ENCODE peak calls at places on chromosomes 13 and 19, in nine cellular contexts. T, L, B, E, S, Y, X, A and Q are unnamed samples.

GRCh38 chr13:98014766-98015165 is 61.3 kb downstream of the IPO5 start:
- DNase-seq in X (no peak), Y (no peak), T (peak), B (peak), A (no peak), L (no peak), E (peak), S (peak), Q (no peak)

GRCh38 chr13:99636306-99636705 is 135.0 kb downstream of the TM9SF2 start:
- DNase-seq in Y (no peak), S (no peak), B (no peak), X (no peak), A (no peak), E (no peak), T (no peak), L (no peak), Q (no peak)

GRCh38 chr13:96214804-96215445 is 125.0 kb downstream of the HS6ST3 start:
- DNase-seq in Y (no peak), T (no peak), L (no peak), E (peak), B (peak), X (no peak), A (no peak), S (peak), Q (no peak)

GRCh38 chr19:36140289-36141038 is 598 bp downstream of the CAPNS1 start:
- DNase-seq in X (no peak), B (peak), Y (no peak), L (peak), T (peak), S (peak), E (peak), A (no peak), Q (peak)

GRCh38 chr13:110412132-110412912 is 105.2 kb downstream of the COL4A2 start:
- DNase-seq in T (peak), Y (peak), A (peak), B (peak), S (peak), X (peak), L (peak), E (peak), Q (peak)

GRCh38 chr13:73081256-73081915 is 22.6 kb downstream of the KLF5 start:
- DNase-seq in E (no peak), L (no peak), S (no peak), A (no peak), Y (no peak), B (no peak), X (no peak), T (no peak), Q (no peak)

GRCh38 chr13:84491952-84492351 is 609.7 kb upstream of the SLITRK1 start:
- DNase-seq in A (no peak), B (no peak), T (no peak), S (no peak), X (no peak), L (no peak), E (no peak), Y (no peak), Q (no peak)

GRCh38 chr13:113448885-113449692 is 4.2 kb downstream of the ADPRHL1 start:
- DNase-seq in E (no peak), B (peak), T (no peak), A (no peak), S (peak), Y (no peak), X (no peak), L (no peak), Q (no peak)

GRCh38 chr13:42615691-42616090 is 41.7 kb downstream of the TNFSF11 start:
- DNase-seq in T (no peak), S (no peak), L (no peak), A (no peak), Y (no peak), X (no peak), B (no peak), E (peak), Q (no peak)

GRCh38 chr13:49821216-49821820 is 28.8 kb upstream of the KPNA3 start:
- DNase-seq in A (no peak), L (no peak), E (no peak), S (no peak), X (no peak), T (no peak), B (no peak), Y (no peak), Q (no peak)